ENCODE peak calls at places on chromosome 18, in nine cellular contexts. I is iPS DF 19.7; P is astrocyte of the spinal cord; O is stimulated activated CD4-positive, alpha-beta T cell treated with anti-CD3 and anti-CD28 coated beads, Interleukin-1b, Interleukin-23, amount 100 ng/mL, for 1 hour; K is PC-9; X is D341Med; Q is mucosa of gallbladder; F is NCI-H510A treated with DMSO at 0.1 percent for 48 hours; U is activated CD8-positive, alpha-beta memory T cell treated with anti-CD3 and anti-CD28 coated beads for 4 hours. T is an unnamed sample.

GRCh38 chr18:79926715-79927596 is 24.5 kb downstream of the SLC66A2 start:
- DNase-seq in I (no peak), P (no peak), O (no peak), K (no peak), X (peak), Q (no peak), F (no peak), U (no peak), T (no peak)

GRCh38 chr18:58268849-58269248 is 224.8 kb downstream of the NEDD4L start:
- DNase-seq in I (no peak), P (peak), O (no peak), K (peak), X (no peak), Q (no peak), F (no peak), U (no peak), T (no peak)

GRCh38 chr18:47595816-47596501 is 334.5 kb downstream of the SMAD2 start:
- DNase-seq in I (no peak), P (no peak), O (no peak), K (peak), X (peak), Q (no peak), F (peak), U (no peak), T (no peak)

GRCh38 chr18:22172594-22173049 is 3.2 kb downstream of the GATA6 start:
- DNase-seq in I (no peak), P (no peak), O (no peak), K (no peak), X (no peak), Q (no peak), F (no peak), U (no peak), T (no peak)

GRCh38 chr18:76821875-76822509 is 365 bp upstream of the ZNF236 start:
- DNase-seq in I (no peak), P (peak), O (no peak), K (no peak), X (peak), Q (peak), F (peak), U (peak), T (no peak)

GRCh38 chr18:46226461-46226860 is 122.3 kb downstream of the HAUS1 start:
- DNase-seq in I (no peak), P (no peak), O (no peak), K (no peak), X (no peak), Q (no peak), F (no peak), U (no peak), T (no peak)

GRCh38 chr18:23099621-23100020 is 35.7 kb upstream of the CABLES1 start:
- DNase-seq in I (no peak), P (peak), O (no peak), K (peak), X (no peak), Q (peak), F (no peak), U (no peak), T (no peak)

GRCh38 chr18:64165906-64166305 is 17.0 kb upstream of the LINC00305 start:
- DNase-seq in I (no peak), P (peak), O (no peak), K (peak), X (no peak), Q (no peak), F (no peak), U (no peak), T (no peak)

GRCh38 chr18:78659057-78659456 is 320.6 kb upstream of the SALL3 start:
- DNase-seq in I (no peak), P (no peak), O (no peak), K (no peak), X (no peak), Q (no peak), F (no peak), U (no peak), T (no peak)

GRCh38 chr18:79681484-79682387 is 2.1 kb downstream of the CTDP1 start:
- DNase-seq in I (no peak), P (no peak), O (no peak), K (no peak), X (no peak), Q (no peak), F (no peak), U (peak), T (no peak)

GRCh38 chr18:12377556-12378553 is 828 bp upstream of the AFG3L2 start:
- DNase-seq in I (peak), P (no peak), O (no peak), K (no peak), X (no peak), Q (no peak), F (no peak), U (no peak), T (no peak)

GRCh38 chr18:77208969-77209368 is 40.7 kb upstream of the GALR1 start:
- DNase-seq in I (no peak), P (peak), O (no peak), K (peak), X (no peak), Q (peak), F (no peak), U (no peak), T (no peak)

GRCh38 chr18:73279499-73279898 is 411.7 kb upstream of the NETO1 start:
- DNase-seq in I (no peak), P (no peak), O (no peak), K (no peak), X (no peak), Q (peak), F (no peak), U (no peak), T (no peak)